ENCODE peak calls at places on chromosomes 6 and 20, in nine cellular contexts. N is GM13977; U is dorsolateral prefrontal cortex; X is memory B cell; B is activated CD8-positive, alpha-beta T cell treated with anti-CD3 and anti-CD28 coated beads for 36 hours; W is HS-27A; K is caudate nucleus; A is mucosa of gallbladder; G is left ventricle myocardium superior. H is an unnamed sample.

GRCh38 chr20:2585811-2586210 is 49.4 kb downstream of the TMC2 start:
- DNase-seq in X (no peak), W (peak; percentile 61), K (no peak), B (no peak), G (no peak), N (no peak), A (no peak), U (no peak), H (peak; percentile 71)

GRCh38 chr20:18702736-18703135 is 110.8 kb upstream of the SCP2D1 start:
- DNase-seq in X (no peak), K (no peak), N (no peak), W (no peak), G (peak; percentile 60), B (no peak), U (no peak), A (no peak), H (no peak)

GRCh38 chr6:88490195-88490594 is 324.0 kb upstream of the CNR1 start:
- DNase-seq in B (no peak), G (no peak), U (no peak), X (no peak), N (no peak), A (no peak), W (no peak), K (no peak), H (no peak)

GRCh38 chr6:143196525-143197225 is 136.0 kb downstream of the AIG1 start:
- DNase-seq in G (no peak), W (no peak), B (no peak), N (no peak), A (no peak), K (no peak), U (no peak), X (no peak), H (peak; percentile 29)

GRCh38 chr6:67811239-67812037 is 823.6 kb upstream of the ADGRB3 start:
- DNase-seq in G (no peak), K (no peak), W (no peak), A (no peak), B (no peak), N (no peak), X (no peak), U (no peak), H (no peak)

GRCh38 chr20:35369804-35370203 is 42.0 kb downstream of the UQCC1 start:
- DNase-seq in B (no peak), X (no peak), N (no peak), W (no peak), U (no peak), A (no peak), K (no peak), G (no peak), H (peak; percentile 64)

GRCh38 chr20:10985536-10985935 is 311.7 kb upstream of the JAG1 start:
- DNase-seq in K (no peak), G (no peak), U (no peak), A (no peak), X (no peak), B (no peak), W (no peak), N (no peak), H (peak; percentile 76)

GRCh38 chr6:130740308-130740707 is 86.9 kb upstream of the SMLR1 start:
- DNase-seq in G (no peak), U (no peak), A (no peak), W (no peak), X (no peak), N (no peak), B (no peak), K (no peak), H (no peak)

GRCh38 chr6:83252717-83253116 is 59.6 kb downstream of the RWDD2A start:
- DNase-seq in W (no peak), U (no peak), N (no peak), A (no peak), B (no peak), K (no peak), G (no peak), X (no peak), H (peak; percentile 43)

GRCh38 chr20:49608752-49609670 is 41.1 kb upstream of the PTGIS start:
- DNase-seq in U (peak; percentile 73), X (peak; percentile 75), N (peak; percentile 83), B (peak; percentile 85), A (peak; percentile 69), K (peak; percentile 12), W (no peak), G (peak; percentile 78), H (peak; percentile 72)

GRCh38 chr20:6769953-6770831 is 2.7 kb downstream of the BMP2 start:
- DNase-seq in A (peak; percentile 40), X (no peak), B (peak; percentile 1), U (no peak), N (no peak), G (peak; percentile 56), W (no peak), K (no peak), H (no peak)

GRCh38 chr6:170132011-170132521 is 158.8 kb downstream of the DLL1 start:
- DNase-seq in X (no peak), U (no peak), K (no peak), N (no peak), B (no peak), G (no peak), W (no peak), A (no peak), H (no peak)

GRCh38 chr20:10524034-10524476 is 89.0 kb downstream of the SLX4IP start:
- DNase-seq in A (peak; percentile 56), X (no peak), B (no peak), N (no peak), K (peak; percentile 36), W (no peak), G (peak; percentile 57), U (no peak), H (no peak)

GRCh38 chr6:89843070-89843469 is 13.4 kb downstream of the CASP8AP2 start:
- DNase-seq in A (no peak), K (no peak), W (no peak), G (no peak), X (no peak), N (no peak), U (no peak), B (no peak), H (peak; percentile 50)

GRCh38 chr6:98871057-98871456 is 36.7 kb downstream of the POU3F2 start:
- DNase-seq in U (no peak), A (no peak), N (no peak), G (no peak), B (no peak), W (no peak), X (no peak), K (no peak), H (no peak)

GRCh38 chr6:98525860-98526259 is 308.5 kb upstream of the POU3F2 start:
- DNase-seq in A (no peak), U (no peak), N (no peak), X (no peak), K (no peak), W (no peak), B (no peak), G (no peak), H (no peak)

GRCh38 chr20:61755971-61756421 is 309.7 kb downstream of the TAF4 start:
- DNase-seq in G (no peak), X (no peak), A (no peak), W (no peak), B (no peak), U (no peak), K (no peak), N (no peak), H (no peak)

GRCh38 chr20:17647391-17648305 is 34.4 kb downstream of the RRBP1 start:
- DNase-seq in B (no peak), A (no peak), X (no peak), G (no peak), W (no peak), N (no peak), U (peak; percentile 32), K (no peak), H (no peak)

GRCh38 chr6:21467091-21467490 is 126.5 kb upstream of the SOX4 start:
- DNase-seq in A (no peak), W (no peak), G (no peak), U (no peak), N (no peak), X (no peak), B (no peak), K (no peak), H (no peak)